ENCODE peak calls at places on chromosome 15, in ten cellular contexts. One of them, this sample, is unnamed.

GRCh38 chr15:35173444-35174118 is 88.5 kb upstream of the NANOGP8 start:
- DNase-seq in neural progenitor cell: no peak
- DNase-seq in fibroblast of lung: peak; percentile 51
- DNase-seq in MM.1S: no peak
- DNase-seq in endothelial cell of umbilical vein: no peak
- DNase-seq in SK-N-SH: no peak
- DNase-seq in GM12878: no peak
- DNase-seq in astrocyte: peak; percentile 49
- DNase-seq in PC-3: peak; percentile 20
- DNase-seq in H9: no peak
- DNase-seq in this sample: peak; percentile 36

GRCh38 chr15:82714026-82714425 is 4.4 kb upstream of the AP3B2 start:
- DNase-seq in astrocyte: no peak
- DNase-seq in PC-3: no peak
- DNase-seq in endothelial cell of umbilical vein: no peak
- DNase-seq in neural progenitor cell: no peak
- DNase-seq in fibroblast of lung: no peak
- DNase-seq in MM.1S: no peak
- DNase-seq in GM12878: peak; percentile 3
- DNase-seq in SK-N-SH: no peak
- DNase-seq in H9: no peak
- DNase-seq in this sample: no peak

GRCh38 chr15:65920825-65921309 is 51.6 kb downstream of the RAB11A start:
- DNase-seq in astrocyte: no peak
- DNase-seq in fibroblast of lung: no peak
- DNase-seq in endothelial cell of umbilical vein: no peak
- DNase-seq in PC-3: no peak
- DNase-seq in H9: no peak
- DNase-seq in SK-N-SH: no peak
- DNase-seq in MM.1S: no peak
- DNase-seq in GM12878: peak; percentile 89
- DNase-seq in neural progenitor cell: no peak
- DNase-seq in this sample: no peak

GRCh38 chr15:75720787-75721461 is 8.3 kb upstream of the CSPG4 start:
- DNase-seq in H9: peak; percentile 76
- DNase-seq in SK-N-SH: peak; percentile 21
- DNase-seq in PC-3: peak; percentile 85
- DNase-seq in neural progenitor cell: peak; percentile 74
- DNase-seq in fibroblast of lung: no peak
- DNase-seq in GM12878: no peak
- DNase-seq in MM.1S: no peak
- DNase-seq in astrocyte: peak; percentile 43
- DNase-seq in endothelial cell of umbilical vein: peak; percentile 39
- DNase-seq in this sample: peak; percentile 42

GRCh38 chr15:79769081-79769481 is 127.7 kb downstream of the MTHFS start:
- DNase-seq in astrocyte: no peak
- DNase-seq in fibroblast of lung: peak; percentile 3
- DNase-seq in endothelial cell of umbilical vein: no peak
- DNase-seq in PC-3: peak; percentile 71
- DNase-seq in GM12878: no peak
- DNase-seq in neural progenitor cell: no peak
- DNase-seq in H9: no peak
- DNase-seq in MM.1S: no peak
- DNase-seq in SK-N-SH: peak; percentile 33
- DNase-seq in this sample: peak; percentile 19

GRCh38 chr15:30924353-30924752 is 20.6 kb downstream of the FAN1 start:
- DNase-seq in SK-N-SH: no peak
- DNase-seq in endothelial cell of umbilical vein: no peak
- DNase-seq in PC-3: no peak
- DNase-seq in H9: no peak
- DNase-seq in GM12878: no peak
- DNase-seq in neural progenitor cell: no peak
- DNase-seq in MM.1S: no peak
- DNase-seq in astrocyte: peak; percentile 89
- DNase-seq in fibroblast of lung: peak; percentile 13
- DNase-seq in this sample: peak; percentile 68

GRCh38 chr15:82625136-82625535 is 22.0 kb downstream of the CPEB1 start:
- DNase-seq in endothelial cell of umbilical vein: no peak
- DNase-seq in GM12878: no peak
- DNase-seq in fibroblast of lung: no peak
- DNase-seq in neural progenitor cell: no peak
- DNase-seq in MM.1S: no peak
- DNase-seq in H9: no peak
- DNase-seq in PC-3: no peak
- DNase-seq in astrocyte: peak; percentile 52
- DNase-seq in SK-N-SH: no peak
- DNase-seq in this sample: no peak

GRCh38 chr15:84598993-84599392 is 1.8 kb upstream of the ZSCAN2 start:
- DNase-seq in neural progenitor cell: peak; percentile 60
- DNase-seq in SK-N-SH: peak; percentile 77
- DNase-seq in astrocyte: peak; percentile 32
- DNase-seq in endothelial cell of umbilical vein: peak; percentile 63
- DNase-seq in MM.1S: peak; percentile 38
- DNase-seq in GM12878: no peak
- DNase-seq in fibroblast of lung: peak; percentile 72
- DNase-seq in H9: peak; percentile 64
- DNase-seq in PC-3: peak; percentile 62
- DNase-seq in this sample: peak; percentile 77

GRCh38 chr15:76823903-76824302 is 81.2 kb downstream of the SCAPER start:
- DNase-seq in endothelial cell of umbilical vein: no peak
- DNase-seq in H9: no peak
- DNase-seq in PC-3: no peak
- DNase-seq in neural progenitor cell: no peak
- DNase-seq in GM12878: no peak
- DNase-seq in MM.1S: no peak
- DNase-seq in astrocyte: peak; percentile 4
- DNase-seq in SK-N-SH: no peak
- DNase-seq in fibroblast of lung: peak; percentile 9
- DNase-seq in this sample: no peak

GRCh38 chr15:38389924-38390542 is 63.9 kb upstream of the FAM98B start:
- DNase-seq in GM12878: peak; percentile 15
- DNase-seq in SK-N-SH: peak; percentile 51
- DNase-seq in astrocyte: peak; percentile 27
- DNase-seq in PC-3: peak; percentile 81
- DNase-seq in neural progenitor cell: peak; percentile 70
- DNase-seq in MM.1S: peak; percentile 63
- DNase-seq in fibroblast of lung: peak; percentile 61
- DNase-seq in H9: peak; percentile 64
- DNase-seq in endothelial cell of umbilical vein: peak; percentile 68
- DNase-seq in this sample: peak; percentile 71

GRCh38 chr15:101277943-101278564 is 769 bp upstream of the SELENOS start:
- DNase-seq in endothelial cell of umbilical vein: no peak
- DNase-seq in MM.1S: no peak
- DNase-seq in GM12878: no peak
- DNase-seq in SK-N-SH: no peak
- DNase-seq in neural progenitor cell: peak; percentile 24
- DNase-seq in astrocyte: no peak
- DNase-seq in H9: no peak
- DNase-seq in fibroblast of lung: no peak
- DNase-seq in PC-3: no peak
- DNase-seq in this sample: no peak

GRCh38 chr15:98144388-98144787 is 183.9 kb downstream of the ARRDC4 start:
- DNase-seq in fibroblast of lung: no peak
- DNase-seq in astrocyte: no peak
- DNase-seq in H9: no peak
- DNase-seq in MM.1S: no peak
- DNase-seq in endothelial cell of umbilical vein: no peak
- DNase-seq in SK-N-SH: no peak
- DNase-seq in PC-3: no peak
- DNase-seq in neural progenitor cell: no peak
- DNase-seq in GM12878: no peak
- DNase-seq in this sample: no peak

GRCh38 chr15:101503296-101503599 is 13.7 kb upstream of the PCSK6 start:
- DNase-seq in SK-N-SH: no peak
- DNase-seq in PC-3: no peak
- DNase-seq in H9: no peak
- DNase-seq in MM.1S: no peak
- DNase-seq in GM12878: no peak
- DNase-seq in astrocyte: no peak
- DNase-seq in neural progenitor cell: no peak
- DNase-seq in endothelial cell of umbilical vein: no peak
- DNase-seq in fibroblast of lung: no peak
- DNase-seq in this sample: no peak

GRCh38 chr15:78033864-78034263 is 43.6 kb downstream of the TBC1D2B start:
- DNase-seq in GM12878: no peak
- DNase-seq in neural progenitor cell: no peak
- DNase-seq in astrocyte: no peak
- DNase-seq in SK-N-SH: no peak
- DNase-seq in endothelial cell of umbilical vein: peak; percentile 63
- DNase-seq in H9: no peak
- DNase-seq in PC-3: no peak
- DNase-seq in MM.1S: peak; percentile 62
- DNase-seq in fibroblast of lung: peak; percentile 46
- DNase-seq in this sample: no peak
- H3K9ac ChIP-seq in GM12878: no peak overlapping the region
- H3K9ac ChIP-seq in neural progenitor cell: no peak overlapping the region
- H3K9ac ChIP-seq in astrocyte: no peak overlapping the region
- H3K9ac ChIP-seq in SK-N-SH: no peak overlapping the region
- H3K9ac ChIP-seq in endothelial cell of umbilical vein: peak overlapping the region; percentile 2
- H3K9ac ChIP-seq in H9: no peak overlapping the region
- H3K9ac ChIP-seq in PC-3: no peak overlapping the region
- H3K9ac ChIP-seq in MM.1S: no peak overlapping the region
- H3K9ac ChIP-seq in fibroblast of lung: no peak overlapping the region
- H3K9ac ChIP-seq in this sample: peak overlapping the region; percentile 72

GRCh38 chr15:89143503-89144162 is 55.4 kb downstream of the ABHD2 start:
- DNase-seq in PC-3: peak; percentile 40
- DNase-seq in fibroblast of lung: peak; percentile 98
- DNase-seq in GM12878: peak; percentile 21
- DNase-seq in endothelial cell of umbilical vein: peak; percentile 88
- DNase-seq in SK-N-SH: peak; percentile 36
- DNase-seq in neural progenitor cell: no peak
- DNase-seq in H9: no peak
- DNase-seq in MM.1S: no peak
- DNase-seq in astrocyte: peak; percentile 86
- DNase-seq in this sample: peak; percentile 95
- H3K9ac ChIP-seq in PC-3: no peak overlapping the region
- H3K9ac ChIP-seq in fibroblast of lung: no peak overlapping the region
- H3K9ac ChIP-seq in GM12878: no peak overlapping the region
- H3K9ac ChIP-seq in endothelial cell of umbilical vein: no peak overlapping the region
- H3K9ac ChIP-seq in SK-N-SH: no peak overlapping the region
- H3K9ac ChIP-seq in neural progenitor cell: no peak overlapping the region
- H3K9ac ChIP-seq in H9: no peak overlapping the region
- H3K9ac ChIP-seq in MM.1S: no peak overlapping the region
- H3K9ac ChIP-seq in astrocyte: no peak overlapping the region
- H3K9ac ChIP-seq in this sample: peak overlapping the region; percentile 3

GRCh38 chr15:68583321-68583720 is 4.5 kb downstream of the CORO2B start:
- DNase-seq in astrocyte: no peak
- DNase-seq in endothelial cell of umbilical vein: no peak
- DNase-seq in fibroblast of lung: no peak
- DNase-seq in neural progenitor cell: no peak
- DNase-seq in SK-N-SH: no peak
- DNase-seq in PC-3: no peak
- DNase-seq in H9: no peak
- DNase-seq in GM12878: no peak
- DNase-seq in MM.1S: no peak
- DNase-seq in this sample: no peak

GRCh38 chr15:68583936-68584703 is 5.3 kb downstream of the CORO2B start:
- DNase-seq in GM12878: no peak
- DNase-seq in SK-N-SH: no peak
- DNase-seq in H9: no peak
- DNase-seq in fibroblast of lung: no peak
- DNase-seq in PC-3: no peak
- DNase-seq in neural progenitor cell: no peak
- DNase-seq in MM.1S: no peak
- DNase-seq in astrocyte: no peak
- DNase-seq in endothelial cell of umbilical vein: no peak
- DNase-seq in this sample: no peak

GRCh38 chr15:68585574-68586273 is 6.9 kb downstream of the CORO2B start:
- DNase-seq in SK-N-SH: no peak
- DNase-seq in astrocyte: no peak
- DNase-seq in fibroblast of lung: no peak
- DNase-seq in endothelial cell of umbilical vein: no peak
- DNase-seq in neural progenitor cell: no peak
- DNase-seq in MM.1S: no peak
- DNase-seq in H9: no peak
- DNase-seq in PC-3: no peak
- DNase-seq in GM12878: no peak
- DNase-seq in this sample: no peak

GRCh38 chr15:68586274-68586961 is 7.6 kb downstream of the CORO2B start:
- DNase-seq in GM12878: no peak
- DNase-seq in MM.1S: no peak
- DNase-seq in astrocyte: peak; percentile 84
- DNase-seq in PC-3: peak; percentile 90
- DNase-seq in endothelial cell of umbilical vein: peak; percentile 57
- DNase-seq in H9: no peak
- DNase-seq in fibroblast of lung: peak; percentile 49
- DNase-seq in neural progenitor cell: no peak
- DNase-seq in SK-N-SH: no peak
- DNase-seq in this sample: no peak

GRCh38 chr15:68584704-68585573 is 6.1 kb downstream of the CORO2B start:
- DNase-seq in PC-3: no peak
- DNase-seq in endothelial cell of umbilical vein: no peak
- DNase-seq in neural progenitor cell: no peak
- DNase-seq in H9: no peak
- DNase-seq in MM.1S: no peak
- DNase-seq in astrocyte: no peak
- DNase-seq in SK-N-SH: no peak
- DNase-seq in GM12878: no peak
- DNase-seq in fibroblast of lung: no peak
- DNase-seq in this sample: no peak
- H3K9ac ChIP-seq in PC-3: no peak overlapping the region
- H3K9ac ChIP-seq in endothelial cell of umbilical vein: no peak overlapping the region
- H3K9ac ChIP-seq in neural progenitor cell: no peak overlapping the region
- H3K9ac ChIP-seq in H9: no peak overlapping the region
- H3K9ac ChIP-seq in MM.1S: no peak overlapping the region
- H3K9ac ChIP-seq in astrocyte: peak overlapping the region; percentile 0
- H3K9ac ChIP-seq in SK-N-SH: no peak overlapping the region
- H3K9ac ChIP-seq in GM12878: no peak overlapping the region
- H3K9ac ChIP-seq in fibroblast of lung: no peak overlapping the region
- H3K9ac ChIP-seq in this sample: peak overlapping the region; percentile 13

DNA sequence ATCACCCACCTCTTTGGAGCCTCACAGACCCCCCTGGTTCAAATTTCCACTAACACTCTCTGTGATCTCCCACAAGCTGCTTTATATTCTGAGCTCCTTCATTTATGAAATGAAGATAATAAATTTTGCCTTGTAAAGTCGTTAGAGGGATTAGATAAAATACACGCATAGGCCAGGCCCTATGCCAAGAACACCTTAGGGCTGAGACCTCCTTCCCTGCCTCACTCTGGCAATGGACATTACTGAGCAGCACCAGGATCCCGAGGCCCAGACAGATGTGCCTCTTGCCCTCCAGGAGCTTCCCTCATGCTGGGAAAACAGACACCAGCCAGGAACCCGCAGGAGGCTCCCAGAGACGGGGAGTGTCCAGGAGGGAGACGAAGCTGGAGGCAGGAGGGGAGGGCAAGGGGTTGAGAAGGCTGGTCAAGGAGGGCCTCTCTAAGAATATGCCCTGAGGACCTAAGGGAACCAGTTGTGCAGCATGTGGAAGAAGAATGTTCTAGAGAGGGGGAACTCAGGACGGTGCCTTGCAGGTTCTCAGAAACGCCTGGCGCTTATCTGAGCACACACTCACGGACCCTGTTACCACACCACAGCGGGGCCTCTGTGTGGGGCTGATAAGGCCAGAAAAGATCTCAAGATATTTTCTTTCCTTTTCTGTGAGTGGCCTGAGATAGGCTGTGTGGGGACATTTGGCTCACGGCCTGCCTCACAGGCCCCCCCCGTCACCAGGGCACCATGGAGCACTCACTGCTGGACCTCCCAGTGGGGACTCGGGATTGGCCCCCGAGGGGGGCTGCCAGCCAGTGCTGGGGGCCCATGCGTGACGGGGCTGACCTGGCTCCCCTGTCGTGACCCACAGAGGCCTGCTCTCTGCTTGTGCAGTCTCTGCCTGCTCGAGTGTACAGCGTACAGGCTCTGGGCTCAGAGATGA is 21.9 kb upstream of the CYP11A1 start:
- DNase-seq in GM12878: no peak
- DNase-seq in SK-N-SH: peak; percentile 62
- DNase-seq in neural progenitor cell: no peak
- DNase-seq in MM.1S: no peak
- DNase-seq in H9: no peak
- DNase-seq in fibroblast of lung: no peak
- DNase-seq in astrocyte: no peak
- DNase-seq in endothelial cell of umbilical vein: peak; percentile 30
- DNase-seq in PC-3: no peak
- DNase-seq in this sample: no peak
- H3K9ac ChIP-seq in GM12878: no peak overlapping the region
- H3K9ac ChIP-seq in SK-N-SH: no peak overlapping the region
- H3K9ac ChIP-seq in neural progenitor cell: no peak overlapping the region
- H3K9ac ChIP-seq in MM.1S: no peak overlapping the region
- H3K9ac ChIP-seq in H9: no peak overlapping the region
- H3K9ac ChIP-seq in fibroblast of lung: no peak overlapping the region
- H3K9ac ChIP-seq in astrocyte: no peak overlapping the region
- H3K9ac ChIP-seq in endothelial cell of umbilical vein: no peak overlapping the region
- H3K9ac ChIP-seq in PC-3: no peak overlapping the region
- H3K9ac ChIP-seq in this sample: no peak overlapping the region